ENCODE peak calls at places on chromosomes 7 and 10, in seven cellular contexts. F, S, O, Z, D, P and V are unnamed samples.

GRCh38 chr10:43042503-43043341 is 34.1 kb upstream of the RET start:
- DNase-seq in F (no peak), S (peak), O (peak), Z (peak), D (no peak), P (no peak), V (no peak)

GRCh38 chr7:152512711-152513110 is 76.9 kb upstream of the KMT2C start:
- DNase-seq in F (no peak), S (no peak), O (no peak), Z (no peak), D (peak), P (no peak), V (no peak)

GRCh38 chr7:22140597-22140996 is 194.9 kb upstream of the CDCA7L start:
- DNase-seq in F (no peak), S (no peak), O (peak), Z (no peak), D (peak), P (peak), V (no peak)

GRCh38 chr10:72297968-72298773 is 24.4 kb downstream of the DDIT4 start:
- DNase-seq in F (peak), S (peak), O (peak), Z (peak), D (peak), P (peak), V (peak)

GRCh38 chr10:95850791-95851190 is 57.0 kb upstream of the CC2D2B start:
- DNase-seq in F (no peak), S (no peak), O (no peak), Z (no peak), D (no peak), P (no peak), V (no peak)

GRCh38 chr7:30134523-30135270 is at the start of gene MTURN:
- DNase-seq in F (peak), S (peak), O (peak), Z (peak), D (peak), P (peak), V (peak)

GRCh38 chr10:25639646-25640045 is 294.4 kb upstream of the MYO3A start:
- DNase-seq in F (no peak), S (no peak), O (peak), Z (no peak), D (peak), P (no peak), V (no peak)

GRCh38 chr7:108322899-108323298 is 133.3 kb downstream of the NRCAM start:
- DNase-seq in F (no peak), S (no peak), O (no peak), Z (no peak), D (no peak), P (no peak), V (no peak)

GRCh38 chr7:101669307-101669706 is 40.2 kb upstream of the MYL10 start:
- DNase-seq in F (no peak), S (no peak), O (no peak), Z (no peak), D (peak), P (no peak), V (no peak)

GRCh38 chr7:156055206-156055822 is 243.1 kb upstream of the SHH start:
- DNase-seq in F (no peak), S (no peak), O (no peak), Z (no peak), D (no peak), P (no peak), V (no peak)

GRCh38 chr7:124992881-124993562 is 63.4 kb upstream of the POT1 start:
- DNase-seq in F (peak), S (no peak), O (peak), Z (no peak), D (peak), P (peak), V (no peak)

GRCh38 chr10:14585287-14586193 is 189.2 kb downstream of the FAM107B start:
- DNase-seq in F (no peak), S (peak), O (peak), Z (no peak), D (no peak), P (no peak), V (no peak)

GRCh38 chr10:14356921-14357320 is 26.2 kb upstream of the FRMD4A start:
- DNase-seq in F (peak), S (no peak), O (no peak), Z (no peak), D (no peak), P (no peak), V (no peak)

GRCh38 chr7:46725838-46726237 is 804.8 kb upstream of the IGFBP3 start:
- DNase-seq in F (peak), S (no peak), O (no peak), Z (no peak), D (no peak), P (no peak), V (no peak)

GRCh38 chr10:89516149-89516832 is 19.1 kb downstream of the SLC16A12 start:
- DNase-seq in F (peak), S (no peak), O (peak), Z (no peak), D (peak), P (peak), V (no peak)

GRCh38 chr7:159120540-159120919 is 24.1 kb downstream of the VIPR2 start:
- DNase-seq in F (no peak), S (no peak), O (no peak), Z (no peak), D (no peak), P (no peak), V (no peak)

GRCh38 chr10:47035447-47036337 is 124.5 kb downstream of the PTPN20 start:
- DNase-seq in F (no peak), S (no peak), O (no peak), Z (no peak), D (no peak), P (no peak), V (no peak)

GRCh38 chr10:15759265-15759664 is 39.5 kb upstream of the ITGA8 start:
- DNase-seq in F (no peak), S (no peak), O (no peak), Z (no peak), D (no peak), P (no peak), V (no peak)

GRCh38 chr7:41955475-41956243 is 252.8 kb upstream of the INHBA start:
- DNase-seq in F (peak), S (peak), O (peak), Z (peak), D (peak), P (peak), V (peak)

GRCh38 chr7:130154501-130155317 is 50.5 kb downstream of the TMEM209 start:
- DNase-seq in F (no peak), S (peak), O (peak), Z (peak), D (no peak), P (no peak), V (no peak)

GRCh38 chr7:64871761-64872160 is 31.3 kb upstream of the ZNF273 start:
- DNase-seq in F (no peak), S (peak), O (no peak), Z (no peak), D (no peak), P (no peak), V (no peak)

GRCh38 chr7:28685660-28686417 is 272.3 kb downstream of the TRIL start:
- DNase-seq in F (peak), S (peak), O (peak), Z (peak), D (peak), P (peak), V (peak)

GRCh38 chr10:76082232-76082631 is 650.8 kb downstream of the LRMDA start:
- DNase-seq in F (no peak), S (no peak), O (no peak), Z (no peak), D (no peak), P (no peak), V (no peak)

GRCh38 chr7:98956937-98957336 is 78.6 kb downstream of the TRRAP start:
- DNase-seq in F (no peak), S (no peak), O (no peak), Z (no peak), D (no peak), P (no peak), V (no peak)

GRCh38 chr10:111128331-111129167 is 51.7 kb downstream of the ADRA2A start:
- DNase-seq in F (peak), S (peak), O (peak), Z (no peak), D (peak), P (peak), V (no peak)

GRCh38 chr7:44217852-44218402 is 17.1 kb downstream of the YKT6 start:
- DNase-seq in F (no peak), S (no peak), O (no peak), Z (no peak), D (no peak), P (no peak), V (no peak)

GRCh38 chr10:6464862-6465430 is 115.1 kb downstream of the PRKCQ start:
- DNase-seq in F (no peak), S (no peak), O (no peak), Z (no peak), D (no peak), P (no peak), V (no peak)

GRCh38 chr10:119205926-119206602 is 1.3 kb upstream of the GRK5 start:
- DNase-seq in F (no peak), S (peak), O (peak), Z (peak), D (no peak), P (no peak), V (no peak)

GRCh38 chr7:139571651-139572050 is 48.2 kb downstream of the CLEC2L start:
- DNase-seq in F (no peak), S (no peak), O (no peak), Z (no peak), D (peak), P (no peak), V (no peak)

GRCh38 chr10:22792161-22792560 is 77.8 kb upstream of the PIP4K2A start:
- DNase-seq in F (no peak), S (no peak), O (no peak), Z (no peak), D (no peak), P (no peak), V (no peak)

GRCh38 chr10:36621346-36621745 is 504.1 kb upstream of the ANKRD30A start:
- DNase-seq in F (peak), S (no peak), O (no peak), Z (no peak), D (peak), P (peak), V (no peak)

GRCh38 chr7:102287465-102288146 is 938 bp downstream of the SH2B2 start:
- DNase-seq in F (no peak), S (peak), O (peak), Z (peak), D (peak), P (peak), V (no peak)

GRCh38 chr7:84746347-84746746 is 440.5 kb downstream of the SEMA3D start:
- DNase-seq in F (peak), S (no peak), O (no peak), Z (no peak), D (no peak), P (peak), V (no peak)

GRCh38 chr10:72074413-72075183 is 13.8 kb downstream of the SPOCK2 start:
- DNase-seq in F (no peak), S (no peak), O (no peak), Z (no peak), D (no peak), P (no peak), V (no peak)

GRCh38 chr10:132839061-132839460 is 53.1 kb upstream of the NKX6-2 start:
- DNase-seq in F (no peak), S (peak), O (no peak), Z (no peak), D (no peak), P (no peak), V (no peak)

GRCh38 chr7:114937422-114937821 is 15.5 kb downstream of the MDFIC start:
- DNase-seq in F (no peak), S (no peak), O (no peak), Z (no peak), D (no peak), P (no peak), V (no peak)
- H2BK120ac ChIP-seq in F (no peak), S (no peak), O (no peak), Z (no peak), D (no peak), P (no peak), V (no peak)

DNA sequence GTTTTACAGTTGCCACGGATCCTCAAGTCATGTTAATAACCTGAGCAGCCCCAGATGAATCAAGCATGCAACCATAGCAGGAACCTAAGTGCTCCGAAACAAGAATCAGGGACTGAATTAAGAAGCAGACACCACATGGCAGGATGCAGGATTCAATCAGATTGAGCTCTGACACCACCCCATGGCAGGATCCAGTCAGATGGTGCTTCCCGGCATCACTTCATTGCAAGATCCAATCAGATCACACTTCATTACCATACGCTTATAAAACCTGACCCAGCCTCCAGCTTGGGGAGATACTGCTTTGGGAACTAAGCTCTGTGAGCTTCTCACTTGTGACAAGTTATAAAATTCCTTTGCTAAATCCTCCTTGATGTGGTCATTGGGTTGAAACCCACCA is 55.3 kb downstream of the ABCB4 start:
- DNase-seq in F (no peak), S (no peak), O (peak), Z (no peak), D (no peak), P (no peak), V (no peak)
- H2BK120ac ChIP-seq in F (no peak), S (no peak), O (no peak), Z (no peak), D (no peak), P (no peak), V (no peak)

GRCh38 chr7:117036836-117037235 is 83.5 kb downstream of the ST7 start:
- DNase-seq in F (no peak), S (no peak), O (no peak), Z (no peak), D (no peak), P (no peak), V (no peak)
- H2BK120ac ChIP-seq in F (no peak), S (no peak), O (no peak), Z (no peak), D (no peak), P (no peak), V (no peak)

GRCh38 chr7:93636276-93636675 is 61.8 kb upstream of the CALCR start:
- DNase-seq in F (no peak), S (no peak), O (peak), Z (no peak), D (no peak), P (no peak), V (no peak)
- H2BK120ac ChIP-seq in F (no peak), S (no peak), O (peak), Z (no peak), D (no peak), P (no peak), V (no peak)

GRCh38 chr10:102225646-102226541 is at the start of gene ELOVL3:
- DNase-seq in F (peak), S (peak), O (peak), Z (peak), D (peak), P (peak), V (peak)

GRCh38 chr10:102226542-102226870 is 407 bp downstream of the ELOVL3 start:
- DNase-seq in F (no peak), S (no peak), O (no peak), Z (no peak), D (no peak), P (no peak), V (no peak)

GRCh38 chr10:102229810-102230263 is 3.7 kb downstream of the ELOVL3 start:
- DNase-seq in F (peak), S (peak), O (peak), Z (peak), D (peak), P (peak), V (peak)

GRCh38 chr10:102230264-102230860 is 4.3 kb downstream of the ELOVL3 start:
- DNase-seq in F (peak), S (peak), O (peak), Z (peak), D (peak), P (peak), V (peak)

DNA sequence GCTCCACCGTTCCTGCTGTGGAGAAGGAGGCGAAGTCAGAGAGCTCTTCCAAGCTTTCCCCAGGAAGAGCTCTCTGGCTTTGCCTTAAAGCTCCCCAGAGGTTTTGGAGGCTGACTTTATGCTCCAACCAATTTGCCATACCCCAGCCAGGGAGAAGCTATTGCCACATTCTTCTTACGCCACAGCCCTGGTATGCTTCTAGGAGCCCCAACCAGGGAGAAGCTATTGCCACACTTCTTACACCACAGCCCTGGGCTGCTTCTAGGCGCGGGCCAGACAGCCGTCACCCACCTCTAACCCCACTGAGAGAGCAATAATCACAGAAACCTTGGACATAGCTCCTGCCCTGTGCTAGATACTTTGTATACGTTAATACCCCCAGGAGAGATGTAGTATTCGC is 951 bp downstream of the ELOVL3 start:
- DNase-seq in F (peak), S (no peak), O (no peak), Z (no peak), D (peak), P (peak), V (no peak)
- H2BK120ac ChIP-seq in F (no peak), S (no peak), O (no peak), Z (no peak), D (no peak), P (no peak), V (no peak)

GRCh38 chr10:30782543-30783461 is 153.2 kb upstream of the LYZL2 start:
- DNase-seq in F (peak), S (no peak), O (peak), Z (no peak), D (peak), P (peak), V (no peak)

GRCh38 chr10:30783939-30784500 is 154.5 kb upstream of the LYZL2 start:
- DNase-seq in F (peak), S (peak), O (peak), Z (peak), D (peak), P (peak), V (peak)

GRCh38 chr10:30784521-30784895 is 155.0 kb upstream of the LYZL2 start:
- DNase-seq in F (peak), S (no peak), O (no peak), Z (no peak), D (peak), P (peak), V (no peak)

GRCh38 chr10:30778769-30779168 is 149.2 kb upstream of the LYZL2 start:
- DNase-seq in F (no peak), S (no peak), O (no peak), Z (no peak), D (no peak), P (no peak), V (no peak)

DNA sequence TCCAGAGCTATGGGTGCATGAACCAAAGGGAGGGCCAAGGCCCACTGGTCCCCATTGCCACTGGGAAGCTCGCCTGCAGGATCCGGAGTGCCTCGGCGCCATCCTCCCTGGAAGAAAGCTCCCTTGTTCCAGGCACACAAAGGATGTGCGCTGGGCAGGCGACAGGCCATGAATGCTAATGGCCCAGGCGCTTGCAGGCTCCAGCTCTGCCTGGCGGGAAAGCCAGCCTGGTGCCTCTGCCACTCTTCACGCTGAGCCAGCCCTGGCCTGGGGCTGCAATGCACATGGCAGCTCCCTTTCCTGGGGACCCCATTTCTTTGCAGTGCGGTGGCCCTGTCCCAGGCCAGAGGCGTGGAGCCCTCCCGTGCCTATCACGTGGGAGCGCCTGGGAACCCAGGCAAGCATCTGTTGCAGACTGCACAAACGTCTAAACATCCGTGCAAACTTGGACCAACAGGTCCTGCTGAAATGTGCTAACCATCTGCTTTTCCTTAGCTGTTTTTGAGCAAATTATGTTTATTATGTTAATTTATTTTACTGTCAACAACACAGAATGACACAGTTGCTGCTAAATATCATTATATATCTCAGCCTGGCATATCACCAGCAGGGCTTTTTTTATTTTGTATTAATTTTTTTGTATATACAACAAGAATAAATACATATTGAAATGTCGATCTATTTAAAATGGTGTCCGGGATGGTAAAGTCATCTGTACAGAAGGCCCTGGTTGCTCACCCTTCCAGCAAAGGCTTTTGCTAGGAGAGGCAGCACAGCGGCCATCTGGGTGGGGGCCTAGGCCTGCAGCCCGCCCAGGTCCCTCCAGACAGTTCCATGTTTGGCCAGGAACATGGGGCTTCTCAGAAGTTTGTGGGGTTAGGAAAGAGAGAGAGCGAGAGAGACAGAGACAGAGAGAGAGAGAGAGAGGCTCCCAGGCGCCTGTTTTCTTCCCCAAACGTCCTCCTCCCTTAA is 152.3 kb upstream of the LYZL2 start:
- DNase-seq in F (no peak), S (no peak), O (no peak), Z (no peak), D (no peak), P (no peak), V (no peak)
- H2BK120ac ChIP-seq in F (peak), S (no peak), O (no peak), Z (no peak), D (peak), P (peak), V (no peak)

DNA sequence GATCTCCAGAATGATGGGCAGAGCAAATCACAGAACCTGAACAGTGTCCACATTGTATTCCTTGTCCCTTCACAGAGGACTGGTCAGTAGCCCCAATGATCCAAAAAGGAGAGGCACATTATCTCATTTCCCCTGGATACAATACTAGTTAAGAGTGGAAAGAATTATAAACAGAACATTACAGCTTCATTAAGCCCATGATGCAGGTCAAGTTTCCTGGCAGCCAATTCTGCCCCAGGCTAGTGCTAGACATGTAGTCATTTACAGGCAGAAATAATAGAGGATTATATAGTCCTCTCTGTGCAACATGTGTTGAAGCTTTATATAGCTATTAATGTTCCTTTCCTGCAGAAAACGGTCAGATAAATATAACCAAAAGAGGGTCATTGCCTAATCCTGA is 124.3 kb upstream of the WNT16 start:
- DNase-seq in F (peak), S (no peak), O (no peak), Z (no peak), D (peak), P (peak), V (no peak)
- H2BK120ac ChIP-seq in F (no peak), S (no peak), O (no peak), Z (no peak), D (no peak), P (no peak), V (no peak)